ENCODE peak calls at places on chromosome 10, in six cellular contexts. G is thyroid gland, E is heart right ventricle, X is pancreas, T is MM.1S, B is psoas muscle. V is an unnamed sample.

GRCh38 chr10:33321516-33321915 is 13.0 kb downstream of the NRP1 start:
- DNase-seq in G (no peak), E (no peak), X (no peak), T (no peak), B (no peak), V (no peak)

GRCh38 chr10:11551915-11552602 is 59.4 kb downstream of the USP6NL start:
- DNase-seq in G (no peak), E (no peak), X (no peak), T (no peak), B (no peak), V (no peak)

GRCh38 chr10:132485391-132485790 is 52.2 kb upstream of the INPP5A start:
- DNase-seq in G (no peak), E (no peak), X (no peak), T (no peak), B (no peak), V (peak)

GRCh38 chr10:93897070-93897797 is 3.5 kb downstream of the SLC35G1 start:
- DNase-seq in G (no peak), E (no peak), X (no peak), T (no peak), B (no peak), V (no peak)

GRCh38 chr10:87656431-87657072 is 3.1 kb upstream of the PAPSS2 start:
- DNase-seq in G (no peak), E (peak), X (no peak), T (peak), B (no peak), V (no peak)

GRCh38 chr10:101901340-101901739 is 57.7 kb upstream of the KCNIP2 start:
- DNase-seq in G (no peak), E (no peak), X (no peak), T (no peak), B (no peak), V (no peak)

GRCh38 chr10:78768882-78769281 is 299.9 kb upstream of the ZMIZ1 start:
- DNase-seq in G (no peak), E (no peak), X (peak), T (no peak), B (no peak), V (no peak)

GRCh38 chr10:79082631-79083581 is 14.1 kb downstream of the ZMIZ1 start:
- DNase-seq in G (no peak), E (no peak), X (no peak), T (no peak), B (no peak), V (no peak)

GRCh38 chr10:132277311-132277741 is 30.4 kb downstream of the STK32C start:
- DNase-seq in G (no peak), E (no peak), X (no peak), T (no peak), B (no peak), V (no peak)

GRCh38 chr10:63337455-63338251 is 128.1 kb downstream of the JMJD1C start:
- DNase-seq in G (no peak), E (no peak), X (no peak), T (no peak), B (no peak), V (no peak)

GRCh38 chr10:1886039-1886438 is 148.7 kb upstream of the ADARB2 start:
- DNase-seq in G (no peak), E (no peak), X (no peak), T (no peak), B (no peak), V (no peak)

GRCh38 chr10:3363316-3364070 is 190.9 kb upstream of the PITRM1 start:
- DNase-seq in G (no peak), E (no peak), X (no peak), T (no peak), B (no peak), V (no peak)

GRCh38 chr10:26566525-26567348 is 128.6 kb downstream of the APBB1IP start:
- DNase-seq in G (peak), E (no peak), X (no peak), T (no peak), B (no peak), V (no peak)

GRCh38 chr10:26571655-26572054 is 125.8 kb upstream of the PDSS1 start:
- DNase-seq in G (no peak), E (no peak), X (no peak), T (no peak), B (no peak), V (no peak)

GRCh38 chr10:26567349-26567721 is 129.2 kb downstream of the APBB1IP start:
- DNase-seq in G (no peak), E (no peak), X (no peak), T (no peak), B (no peak), V (no peak)
- H3K4me3 ChIP-seq in G (no peak), E (peak), X (peak), T (no peak), B (peak), V (peak)

DNA sequence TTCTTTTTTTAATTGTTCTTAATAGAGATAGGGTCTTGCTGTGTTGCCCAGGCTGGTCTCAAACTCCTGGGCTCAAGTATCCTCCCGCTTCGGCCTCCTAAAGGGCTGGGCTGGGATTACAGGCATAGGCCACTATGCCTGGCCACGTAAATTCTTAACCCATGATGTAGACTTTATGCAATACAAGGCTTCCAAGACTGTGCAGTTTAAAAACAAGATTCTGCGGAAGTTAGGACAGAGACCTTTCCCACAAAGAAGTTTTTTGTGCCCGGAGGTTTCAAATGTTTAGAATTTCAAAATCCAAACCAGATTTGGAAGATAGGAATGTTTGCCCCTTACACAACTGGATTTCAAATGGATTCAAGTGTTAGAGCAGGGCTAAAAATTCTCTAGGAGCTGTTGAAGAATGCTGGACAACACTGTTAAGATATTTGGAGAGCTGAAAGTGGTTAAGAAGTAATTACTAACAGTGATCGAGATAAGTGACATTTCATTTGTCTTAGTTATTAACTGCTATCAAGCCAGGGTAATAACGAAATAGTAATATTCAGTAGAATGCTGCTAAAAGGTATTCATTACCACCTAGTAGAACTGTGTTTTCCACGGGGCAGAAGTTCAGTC is 7.4 kb downstream of the APBB1IP start:
- DNase-seq in G (no peak), E (no peak), X (no peak), T (no peak), B (no peak), V (no peak)
- TF ChIP-seq CTCF in G (no peak), E (no peak), X (no peak), T (no peak), B (no peak), V (no peak)

GRCh38 chr10:42934842-42935241 is 142.0 kb upstream of the RET start:
- DNase-seq in G (no peak), E (no peak), X (no peak), T (no peak), B (no peak), V (no peak)

GRCh38 chr10:42934351-42934811 is 142.5 kb upstream of the RET start:
- DNase-seq in G (no peak), E (no peak), X (no peak), T (no peak), B (no peak), V (peak)

GRCh38 chr10:42932735-42933453 is 144.0 kb upstream of the RET start:
- DNase-seq in G (no peak), E (no peak), X (no peak), T (no peak), B (no peak), V (no peak)

GRCh38 chr10:42932116-42932515 is 144.8 kb upstream of the RET start:
- DNase-seq in G (no peak), E (no peak), X (no peak), T (no peak), B (no peak), V (no peak)

GRCh38 chr10:42933454-42934340 is 143.2 kb upstream of the RET start:
- DNase-seq in G (peak), E (peak), X (peak), T (no peak), B (no peak), V (peak)
- H3K4me3 ChIP-seq in G (no peak), E (peak), X (peak), T (no peak), B (peak), V (no peak)

GRCh38 chr10:22229756-22230330 is 12.0 kb upstream of the EBLN1 start:
- DNase-seq in G (no peak), E (no peak), X (no peak), T (no peak), B (no peak), V (no peak)

GRCh38 chr10:22231260-22231659 is 13.4 kb upstream of the EBLN1 start:
- DNase-seq in G (no peak), E (no peak), X (no peak), T (no peak), B (no peak), V (no peak)

GRCh38 chr10:22230331-22230833 is 12.6 kb upstream of the EBLN1 start:
- DNase-seq in G (peak), E (no peak), X (no peak), T (peak), B (no peak), V (no peak)

GRCh38 chr10:22228167-22228938 is 10.5 kb upstream of the EBLN1 start:
- DNase-seq in G (no peak), E (no peak), X (no peak), T (no peak), B (no peak), V (no peak)

GRCh38 chr10:22228943-22229755 is 11.3 kb upstream of the EBLN1 start:
- DNase-seq in G (peak), E (peak), X (peak), T (peak), B (peak), V (peak)
- TF ChIP-seq CTCF in G (no peak), E (no peak), X (no peak), T (no peak), B (no peak), V (no peak)

GRCh38 chr10:43644252-43644651 is 4.4 kb downstream of the ZNF32 start:
- DNase-seq in G (no peak), E (no peak), X (no peak), T (no peak), B (no peak), V (no peak)
- H3K4me3 ChIP-seq in G (no peak), E (no peak), X (no peak), T (no peak), B (no peak), V (no peak)

GRCh38 chr10:58412502-58412961 is 27.3 kb downstream of the TFAM start:
- DNase-seq in G (no peak), E (no peak), X (no peak), T (no peak), B (no peak), V (no peak)
- TF ChIP-seq CTCF in G (no peak), E (no peak), X (no peak), T (no peak), B (no peak), V (no peak)

GRCh38 chr10:17022898-17023297 is 106.7 kb downstream of the CUBN start:
- DNase-seq in G (no peak), E (no peak), X (no peak), T (no peak), B (no peak), V (no peak)
- H3K4me3 ChIP-seq in G (no peak), E (peak), X (no peak), T (no peak), B (no peak), V (no peak)

V was measured in sigmoid colon.